ENCODE peak calls at places on chromosome 15, in six cellular contexts. A, J, R, Y, W and L are unnamed samples. For H3K27me3 and H3K9me3, the result is how much of the 10 kb centered on the place peaks cover.

GRCh38 chr15:80730931-80731330 is 35.8 kb downstream of the ABHD17C start:
- DNase-seq in A (no peak), R (no peak), Y (no peak), J (peak), W (no peak), L (no peak)

GRCh38 chr15:63403254-63403945 is 21.8 kb upstream of the CA12 start:
- DNase-seq in W (no peak), A (no peak), R (no peak), J (no peak), Y (no peak), L (no peak)

GRCh38 chr15:74598126-74598842 is 17.4 kb upstream of the CLK3 start:
- DNase-seq in J (peak), Y (peak), A (peak), W (peak), R (peak), L (peak)

GRCh38 chr15:41573396-41573795 is 14.4 kb downstream of the TYRO3 start:
- DNase-seq in Y (no peak), W (no peak), R (no peak), J (no peak), A (no peak), L (no peak)

GRCh38 chr15:41291065-41291631 is 41.2 kb downstream of the OIP5 start:
- DNase-seq in Y (no peak), W (no peak), A (no peak), J (no peak), R (no peak), L (no peak)

GRCh38 chr15:41483115-41483514 is 10.6 kb upstream of the ITPKA start:
- DNase-seq in J (no peak), A (no peak), R (no peak), W (no peak), Y (no peak), L (no peak)

GRCh38 chr15:32952901-32953889 is 235.4 kb downstream of the GREM1 start:
- DNase-seq in R (no peak), J (no peak), Y (no peak), W (no peak), A (no peak), L (peak)

GRCh38 chr15:74851960-74852359 is 9.0 kb upstream of the ULK3 start:
- DNase-seq in J (no peak), W (no peak), A (no peak), Y (no peak), R (no peak), L (no peak)

GRCh38 chr15:58441376-58442070 is 9.7 kb downstream of the LIPC start:
- DNase-seq in J (no peak), A (no peak), Y (no peak), R (no peak), W (no peak), L (no peak)

GRCh38 chr15:64536244-64536836 is 76.0 kb downstream of the ZNF609 start:
- DNase-seq in J (no peak), W (no peak), A (no peak), Y (no peak), R (no peak), L (peak)

GRCh38 chr15:31360843-31361763 is 34.5 kb downstream of the KLF13 start:
- DNase-seq in R (peak), Y (peak), J (no peak), A (peak), W (no peak), L (no peak)

GRCh38 chr15:36877796-36878744 is 222.3 kb downstream of the MEIS2 start:
- DNase-seq in J (no peak), W (no peak), A (no peak), Y (no peak), R (no peak), L (no peak)

GRCh38 chr15:75732809-75733451 is 20.3 kb upstream of the CSPG4 start:
- DNase-seq in Y (peak), R (peak), W (peak), A (peak), J (peak), L (peak)

GRCh38 chr15:91165850-91166249 is 65.8 kb downstream of the SV2B start:
- DNase-seq in R (no peak), J (no peak), A (no peak), Y (no peak), W (no peak), L (no peak)

GRCh38 chr15:64251658-64252057 is 88.8 kb upstream of the PPIB start:
- DNase-seq in A (no peak), Y (no peak), R (no peak), W (no peak), J (no peak), L (no peak)

GRCh38 chr15:81163961-81164800 is 30.1 kb downstream of the CFAP161 start:
- DNase-seq in W (no peak), J (no peak), Y (no peak), R (no peak), A (no peak), L (no peak)

GRCh38 chr15:72554471-72555425 is 80.6 kb downstream of the ARIH1 start:
- DNase-seq in J (peak), R (no peak), W (no peak), A (no peak), Y (no peak), L (no peak)

GRCh38 chr15:90300988-90301715 is 35.7 kb downstream of the NGRN start:
- DNase-seq in R (peak), J (peak), W (peak), Y (peak), A (peak), L (peak)

GRCh38 chr15:64324513-64324912 is 31.5 kb downstream of the CSNK1G1 start:
- DNase-seq in Y (no peak), A (no peak), W (no peak), R (no peak), J (no peak), L (no peak)

GRCh38 chr15:36278219-36278618 is 301.2 kb upstream of the CDIN1 start:
- DNase-seq in W (no peak), Y (no peak), J (no peak), R (no peak), A (no peak), L (no peak)

GRCh38 chr15:57541805-57542504 is 49.7 kb upstream of the MYZAP start:
- DNase-seq in A (peak), J (peak), W (peak), R (peak), Y (peak), L (peak)

GRCh38 chr15:95916568-95916967 is 413.9 kb upstream of the NR2F2 start:
- DNase-seq in J (no peak), A (no peak), Y (no peak), R (no peak), W (no peak), L (no peak)

GRCh38 chr15:77052556-77052955 is 18.4 kb downstream of the TSPAN3 start:
- DNase-seq in W (no peak), Y (no peak), R (no peak), J (no peak), A (no peak), L (no peak)

GRCh38 chr15:46312133-46312740 is 677.4 kb downstream of the SQOR start:
- DNase-seq in A (peak), R (peak), W (peak), Y (peak), J (peak), L (peak)

GRCh38 chr15:96352594-96353377 is 22.3 kb downstream of the NR2F2 start:
- DNase-seq in J (no peak), W (no peak), A (no peak), Y (no peak), R (no peak), L (no peak)

GRCh38 chr15:50879016-50879415 is 29.5 kb upstream of the AP4E1 start:
- DNase-seq in A (no peak), J (no peak), Y (no peak), W (no peak), R (no peak), L (no peak)

GRCh38 chr15:60110909-60111308 is 106.8 kb downstream of the FOXB1 start:
- DNase-seq in A (no peak), Y (no peak), R (no peak), W (no peak), J (no peak), L (no peak)

GRCh38 chr15:73677146-73677607 is 7.0 kb upstream of the CD276 start:
- DNase-seq in Y (peak), R (peak), J (peak), A (peak), W (peak), L (peak)

GRCh38 chr15:42021593-42021992 is 751 bp upstream of the PLA2G4E start:
- DNase-seq in Y (no peak), R (no peak), J (no peak), W (no peak), A (no peak), L (no peak)

GRCh38 chr15:41952003-41952563 is 20.3 kb downstream of the EHD4 start:
- DNase-seq in Y (no peak), J (no peak), R (no peak), A (no peak), W (no peak), L (no peak)

GRCh38 chr15:88238618-88239430 is 17.7 kb downstream of the NTRK3 start:
- DNase-seq in Y (no peak), W (no peak), A (no peak), J (no peak), R (no peak), L (peak)

GRCh38 chr15:57367556-57367955 is 8.7 kb upstream of the CGNL1 start:
- DNase-seq in R (no peak), Y (no peak), A (no peak), J (no peak), W (no peak), L (no peak)

GRCh38 chr15:86016750-86017149 is 62.9 kb upstream of the AGBL1 start:
- DNase-seq in W (no peak), J (no peak), R (no peak), Y (no peak), A (no peak), L (no peak)

GRCh38 chr15:72535911-72536310 is 61.8 kb downstream of the ARIH1 start:
- DNase-seq in J (no peak), R (no peak), Y (no peak), W (no peak), A (peak), L (no peak)

GRCh38 chr15:28783873-28784272 is 64.6 kb downstream of the GOLGA6L7 start:
- DNase-seq in J (no peak), R (no peak), A (no peak), Y (no peak), W (no peak), L (no peak)

GRCh38 chr15:99110581-99111320 is 5.9 kb downstream of the SYNM start:
- DNase-seq in A (no peak), Y (no peak), J (no peak), W (no peak), R (no peak), L (no peak)

GRCh38 chr15:92707880-92708551 is 52.4 kb upstream of the FAM174B start:
- DNase-seq in A (no peak), R (no peak), W (no peak), Y (no peak), J (peak), L (no peak)

GRCh38 chr15:66253296-66253642 is 281 bp downstream of the MEGF11 start:
- DNase-seq in J (no peak), R (no peak), Y (no peak), W (no peak), A (no peak), L (no peak)
- H3K27me3 ChIP-seq in J (under half), R (half or more), Y (under half), W (under half), A (under half), L (under half)

DNA sequence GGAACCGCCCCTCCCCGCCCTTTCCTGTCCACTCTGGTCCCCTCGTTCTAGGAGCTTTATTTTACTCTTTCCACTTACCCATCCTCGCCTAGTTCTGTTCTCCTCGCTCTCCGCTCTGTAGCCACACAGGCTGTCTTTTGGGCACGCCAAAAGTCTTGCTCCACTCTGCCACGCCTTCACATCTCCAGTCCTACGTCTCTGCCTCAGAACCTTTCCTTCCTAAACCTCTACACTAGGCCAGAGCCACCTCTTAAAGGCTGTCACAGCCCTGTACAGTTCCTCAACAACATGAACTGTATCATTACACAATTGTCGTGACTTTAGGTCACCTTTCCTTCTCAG is 385 bp upstream of the ARPP19 start:
- DNase-seq in J (no peak), W (no peak), A (no peak), R (no peak), Y (no peak), L (no peak)
- H3K4me3 ChIP-seq in J (peak), W (peak), A (peak), R (peak), Y (peak), L (peak)

GRCh38 chr15:56236197-56236596 is 7.5 kb downstream of the RFX7 start:
- DNase-seq in J (no peak), R (no peak), A (no peak), W (no peak), Y (no peak), L (no peak)

GRCh38 chr15:56232058-56232457 is 11.6 kb downstream of the RFX7 start:
- DNase-seq in R (no peak), Y (no peak), A (no peak), W (no peak), J (no peak), L (peak)

GRCh38 chr15:56234804-56235203 is 8.9 kb downstream of the RFX7 start:
- DNase-seq in Y (no peak), J (no peak), A (no peak), W (no peak), R (no peak), L (no peak)

GRCh38 chr15:56228854-56229253 is 14.8 kb downstream of the RFX7 start:
- DNase-seq in Y (no peak), A (no peak), R (no peak), W (no peak), J (no peak), L (no peak)

GRCh38 chr15:56233549-56233948 is 10.1 kb downstream of the RFX7 start:
- DNase-seq in R (no peak), J (no peak), W (no peak), A (no peak), Y (no peak), L (no peak)
- H3K9me3 ChIP-seq in R (under half), J (under half), W (under half), A (under half), Y (half or more), L (under half)

GRCh38 chr15:38666865-38667264 is 102.3 kb upstream of the RASGRP1 start:
- DNase-seq in A (no peak), W (no peak), R (no peak), J (no peak), Y (no peak), L (no peak)
- H3K27me3 ChIP-seq in A (under half), W (under half), R (under half), J (under half), Y (under half), L (under half)

GRCh38 chr15:70530503-70530902 is 232.9 kb downstream of the UACA start:
- DNase-seq in R (no peak), A (no peak), J (no peak), Y (no peak), W (no peak), L (no peak)
- H3K4me3 ChIP-seq in R (no peak), A (no peak), J (no peak), Y (no peak), W (no peak), L (no peak)

GRCh38 chr15:83917432-83917831 is 263.5 kb downstream of the ADAMTSL3 start:
- DNase-seq in R (no peak), Y (no peak), J (no peak), W (no peak), A (no peak), L (no peak)
- H3K9me3 ChIP-seq in R (under half), Y (under half), J (under half), W (under half), A (under half), L (under half)

GRCh38 chr15:68962464-68962863 is 32.1 kb downstream of the SPESP1 start:
- DNase-seq in A (no peak), J (no peak), Y (no peak), R (no peak), W (no peak), L (no peak)

GRCh38 chr15:68957686-68958085 is 27.4 kb downstream of the SPESP1 start:
- DNase-seq in R (no peak), Y (no peak), J (no peak), A (no peak), W (no peak), L (no peak)

DNA sequence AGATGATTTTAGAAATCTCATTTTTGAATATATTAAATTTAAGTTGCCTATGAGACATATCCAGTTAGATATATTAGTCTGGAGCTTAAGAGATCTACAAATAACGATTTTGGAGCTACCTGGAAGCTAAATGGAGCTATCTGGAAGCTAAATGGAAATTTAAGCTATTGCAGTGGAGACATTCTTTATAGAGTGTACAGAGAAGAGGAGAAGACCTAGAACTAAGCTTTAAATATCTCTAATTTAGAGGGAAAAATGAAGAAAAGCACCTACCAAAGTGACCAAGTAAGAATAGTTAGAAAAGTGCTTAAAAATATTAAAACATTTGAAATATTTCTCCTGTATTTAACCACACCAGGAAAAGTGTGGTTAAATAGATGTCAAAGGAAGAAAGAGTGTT is 28.3 kb downstream of the SPESP1 start:
- DNase-seq in R (no peak), W (no peak), Y (no peak), A (no peak), J (no peak), L (no peak)
- H3K27me3 ChIP-seq in R (under half), W (under half), Y (under half), A (under half), J (under half), L (under half)

DNA sequence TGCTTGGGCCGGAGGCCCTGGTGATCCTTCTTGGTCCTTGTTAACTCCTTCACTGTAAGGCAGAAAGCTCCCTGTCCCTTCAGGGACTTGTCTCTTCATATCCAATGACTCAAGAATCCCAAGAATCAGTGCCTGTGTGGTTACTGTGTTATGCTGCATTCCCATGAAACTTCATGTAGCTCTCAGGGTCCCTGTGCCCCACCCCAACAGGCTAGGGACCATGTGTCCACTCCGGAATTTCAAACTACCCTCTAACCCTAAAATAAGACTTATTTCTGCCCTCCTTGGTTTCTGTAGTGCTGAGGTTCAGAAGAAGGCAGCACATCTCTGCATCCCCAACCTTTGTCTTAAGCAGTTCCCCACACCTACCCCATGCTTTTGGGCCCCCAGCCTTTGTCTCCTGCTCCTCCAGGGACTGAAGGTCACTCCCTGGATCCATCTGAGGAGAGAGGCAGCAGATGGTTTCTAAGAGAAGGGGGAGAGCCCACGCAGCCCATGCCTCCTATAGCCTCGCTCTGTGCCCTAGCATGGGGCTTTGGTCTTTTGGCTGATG is 531 bp upstream of the MAP1A start:
- DNase-seq in J (peak), W (no peak), Y (no peak), A (no peak), R (no peak), L (peak)
- H3K4me3 ChIP-seq in J (peak), W (peak), Y (peak), A (no peak), R (peak), L (peak)

GRCh38 chr15:23529891-23530290 is 35.6 kb upstream of the MKRN3 start:
- DNase-seq in R (no peak), J (no peak), Y (no peak), W (no peak), A (no peak), L (no peak)

GRCh38 chr15:23536659-23537058 is 28.8 kb upstream of the MKRN3 start:
- DNase-seq in Y (no peak), W (no peak), A (no peak), J (no peak), R (no peak), L (no peak)

DNA sequence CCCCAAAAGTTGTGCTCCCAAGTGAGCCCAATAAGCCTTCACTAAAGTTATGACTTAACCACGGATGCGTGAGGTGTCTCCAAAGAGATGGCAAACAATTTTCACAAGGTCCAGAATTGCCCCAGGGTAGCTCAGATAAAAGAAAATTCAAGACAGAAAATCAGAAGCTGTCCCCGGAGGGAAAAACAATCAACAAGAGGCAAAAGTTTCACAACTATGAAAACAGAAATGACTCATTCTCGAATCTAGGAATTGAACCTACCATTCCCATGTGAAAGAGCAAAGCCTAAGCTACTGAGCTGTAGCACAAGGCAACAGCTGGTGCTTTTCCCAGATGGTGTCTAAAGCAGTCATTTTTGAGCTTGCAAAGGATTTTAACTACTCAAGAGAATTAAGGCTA is 33.5 kb upstream of the MKRN3 start:
- DNase-seq in J (no peak), W (no peak), R (no peak), A (peak), Y (no peak), L (no peak)
- H3K9me3 ChIP-seq in J (under half), W (under half), R (under half), A (under half), Y (under half), L (under half)